ENCODE peak calls at places on chromosomes 6 and 20, in five cellular contexts. N is CD8-positive, alpha-beta T cell; Q is dorsolateral prefrontal cortex; S is endodermal cell; F is IMR-90. V is an unnamed sample.

GRCh38 chr6:36626636-36627035 is 32.5 kb downstream of the SRSF3 start:
- DNase-seq in N (no peak), Q (peak; percentile 6), S (no peak), F (no peak), V (no peak)

GRCh38 chr20:38343107-38343797 is 3.0 kb upstream of the LBP start:
- DNase-seq in N (no peak), Q (no peak), S (no peak), F (peak; percentile 46), V (no peak)

GRCh38 chr6:131210469-131210868 is 75.2 kb downstream of the AKAP7 start:
- DNase-seq in N (no peak), Q (no peak), S (no peak), F (no peak), V (no peak)

GRCh38 chr6:138405816-138406403 is 1.9 kb downstream of the HEBP2 start:
- DNase-seq in N (no peak), Q (no peak), S (peak; percentile 9), F (no peak), V (no peak)

GRCh38 chr6:121437861-121438651 is 2.6 kb downstream of the GJA1 start:
- DNase-seq in N (no peak), Q (no peak), S (peak; percentile 92), F (peak; percentile 52), V (no peak)

GRCh38 chr20:51871943-51872342 is 69.6 kb upstream of the SALL4 start:
- DNase-seq in N (no peak), Q (no peak), S (no peak), F (no peak), V (no peak)

GRCh38 chr6:136158398-136158797 is 91.7 kb downstream of the MTFR2 start:
- DNase-seq in N (no peak), Q (no peak), S (no peak), F (no peak), V (no peak)

GRCh38 chr20:60899320-60899719 is 352.7 kb upstream of the CDH4 start:
- DNase-seq in N (no peak), Q (no peak), S (no peak), F (no peak), V (no peak)

GRCh38 chr6:9851541-9852380 is 563.1 kb downstream of the TFAP2A start:
- DNase-seq in N (no peak), Q (no peak), S (peak; percentile 87), F (peak; percentile 9), V (peak; percentile 34)

GRCh38 chr6:42173101-42173500 is at the start of gene GUCA1A:
- DNase-seq in N (no peak), Q (no peak), S (no peak), F (no peak), V (peak; percentile 77)

GRCh38 chr6:42176981-42177380 is 3.8 kb downstream of the GUCA1A start:
- DNase-seq in N (no peak), Q (no peak), S (no peak), F (no peak), V (no peak)

GRCh38 chr6:42177514-42178364 is 4.6 kb downstream of the GUCA1A start:
- DNase-seq in N (no peak), Q (no peak), S (peak; percentile 93), F (no peak), V (no peak)

GRCh38 chr6:42179261-42179955 is 6.2 kb downstream of the GUCA1A start:
- DNase-seq in N (no peak), Q (no peak), S (no peak), F (no peak), V (no peak)

GRCh38 chr6:42175860-42176259 is 2.7 kb downstream of the GUCA1A start:
- DNase-seq in N (no peak), Q (no peak), S (no peak), F (no peak), V (no peak)
- TF ChIP-seq CTCF in N (no peak), Q (no peak), S (peak; percentile 67), F (peak; percentile 29), V (peak; percentile 34)

DNA sequence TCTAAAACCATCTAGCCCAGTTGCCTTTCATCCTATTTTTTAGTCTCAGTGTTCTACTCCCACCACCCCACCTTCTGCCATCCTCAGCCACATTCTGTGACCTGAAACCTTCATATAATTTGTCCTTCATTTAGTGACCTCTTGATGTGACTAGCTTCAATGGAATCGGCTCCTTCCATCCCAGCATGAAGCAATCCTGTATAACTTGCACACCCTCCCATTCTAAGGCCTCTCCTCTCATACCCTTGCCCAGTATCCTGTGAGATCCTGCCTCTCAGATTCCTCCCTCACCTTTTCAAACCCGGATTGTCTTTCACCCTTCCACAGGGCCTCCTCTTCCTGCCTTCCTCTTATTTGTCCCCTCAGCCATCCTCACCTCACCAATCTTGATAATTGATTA is 3.1 kb downstream of the ZNF76 start:
- DNase-seq in N (no peak), Q (no peak), S (no peak), F (peak; percentile 25), V (no peak)
- H3K27ac ChIP-seq in N (no peak overlapping the region), Q (no peak overlapping the region), S (no peak overlapping the region), F (no peak overlapping the region), V (no peak overlapping the region)

GRCh38 chr6:137162692-137163303 is 10.6 kb downstream of the IL22RA2 start:
- DNase-seq in N (no peak), Q (no peak), S (no peak), F (no peak), V (no peak)

GRCh38 chr6:137167702-137168377 is 5.6 kb downstream of the IL22RA2 start:
- DNase-seq in N (no peak), Q (no peak), S (no peak), F (no peak), V (no peak)

GRCh38 chr6:137166247-137167098 is 7.0 kb downstream of the IL22RA2 start:
- DNase-seq in N (no peak), Q (no peak), S (no peak), F (no peak), V (no peak)

GRCh38 chr6:137163732-137164318 is 9.6 kb downstream of the IL22RA2 start:
- DNase-seq in N (no peak), Q (no peak), S (peak; percentile 48), F (no peak), V (no peak)

GRCh38 chr6:137165375-137166246 is 7.8 kb downstream of the IL22RA2 start:
- DNase-seq in N (peak; percentile 30), Q (no peak), S (no peak), F (no peak), V (peak; percentile 43)
- TF ChIP-seq CTCF in N (no peak), Q (no peak), S (peak; percentile 11), F (peak; percentile 22), V (peak; percentile 49)

DNA sequence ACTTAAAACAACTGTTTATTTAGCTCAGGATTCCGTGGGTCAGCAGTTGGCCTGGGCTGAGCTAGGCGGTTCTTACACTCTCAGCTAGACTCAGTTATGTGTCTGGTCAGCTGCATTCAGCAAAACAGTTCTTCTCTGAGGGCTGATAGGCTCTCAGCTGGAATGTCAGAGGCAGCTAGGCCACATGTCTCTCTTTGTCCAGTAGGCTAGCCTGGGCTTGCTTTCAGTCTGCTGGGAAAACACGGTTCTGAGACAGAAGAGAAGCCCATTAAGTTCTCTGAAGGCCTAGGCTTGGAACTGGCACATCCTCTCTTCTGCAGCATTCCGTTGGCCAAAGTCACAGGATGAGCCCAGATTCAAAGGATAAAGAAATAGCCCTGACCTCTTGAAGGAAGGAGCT is 65.6 kb downstream of the TULP4 start:
- DNase-seq in N (no peak), Q (no peak), S (no peak), F (peak; percentile 77), V (no peak)
- H3K27ac ChIP-seq in N (no peak overlapping the region), Q (peak overlapping the region; percentile 76), S (no peak overlapping the region), F (peak overlapping the region; percentile 60), V (no peak overlapping the region)

GRCh38 chr20:54980321-54980960 is 505.0 kb downstream of the DOK5 start:
- DNase-seq in N (no peak), Q (no peak), S (no peak), F (no peak), V (no peak)
- TF ChIP-seq CTCF in N (no peak), Q (peak; percentile 42), S (peak; percentile 81), F (no peak), V (no peak)

DNA sequence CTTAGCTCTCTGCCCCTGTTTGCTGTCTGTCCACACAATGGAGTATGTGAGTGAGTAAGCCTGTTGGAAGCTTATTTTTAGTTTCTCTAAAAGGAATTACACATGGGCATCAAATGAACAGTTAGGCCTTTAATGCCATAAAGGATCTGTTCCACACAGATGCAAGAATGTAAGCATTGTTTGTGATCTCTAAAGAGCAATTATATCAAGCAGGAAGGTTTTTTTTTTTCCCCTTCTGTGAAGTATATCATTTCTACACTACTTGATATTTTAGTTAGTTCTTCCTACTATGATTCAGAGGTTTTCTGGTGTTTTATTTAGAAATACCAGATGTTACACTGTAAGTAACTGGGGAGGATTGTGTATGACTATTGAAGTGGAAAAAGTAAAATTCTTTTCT is 627.5 kb downstream of the COL12A1 start:
- DNase-seq in N (no peak), Q (no peak), S (no peak), F (peak; percentile 89), V (no peak)
- H3K27ac ChIP-seq in N (no peak overlapping the region), Q (no peak overlapping the region), S (no peak overlapping the region), F (peak overlapping the region; percentile 77), V (no peak overlapping the region)

GRCh38 chr6:160457843-160458242 is 109.7 kb downstream of the SLC22A3 start:
- DNase-seq in N (no peak), Q (no peak), S (no peak), F (no peak), V (no peak)
- TF ChIP-seq CTCF in N (no peak), Q (no peak), S (no peak), F (no peak), V (no peak)

DNA sequence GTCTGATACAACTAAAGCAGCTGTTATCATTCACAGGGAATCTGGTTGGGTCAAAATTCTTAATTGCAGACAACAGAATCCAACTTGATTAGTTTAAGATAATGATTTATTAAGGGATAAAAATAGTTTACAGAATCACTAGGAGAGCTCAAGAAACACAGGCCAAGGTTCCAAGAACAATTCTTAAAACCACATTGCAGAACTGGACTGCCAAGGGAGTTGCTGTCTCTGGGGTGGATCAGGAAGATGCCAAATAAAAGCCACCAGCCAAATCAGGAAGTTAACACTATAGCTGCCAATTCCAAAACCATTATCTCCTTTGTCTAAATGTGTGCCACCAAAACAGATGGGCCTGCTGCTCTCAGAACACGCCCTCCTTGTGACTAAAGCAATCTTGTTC is 53.7 kb downstream of the NUDT3 start:
- DNase-seq in N (no peak), Q (no peak), S (no peak), F (no peak), V (no peak)
- H3K27ac ChIP-seq in N (no peak overlapping the region), Q (peak overlapping the region; percentile 8), S (no peak overlapping the region), F (no peak overlapping the region), V (no peak overlapping the region)